ENCODE peak calls at places on chromosomes 2 and 18, in four cellular contexts. K, I, A and X are unnamed samples.

GRCh38 chr18:77140439-77141109 is 8.0 kb upstream of the MBP start:
- DNase-seq in K (no peak), I (no peak), A (no peak), X (no peak)

GRCh38 chr18:12606592-12607315 is 51.2 kb downstream of the SPIRE1 start:
- DNase-seq in K (no peak), I (no peak), A (no peak), X (no peak)

GRCh38 chr18:25288340-25288955 is 63.5 kb downstream of the ZNF521 start:
- DNase-seq in K (no peak), I (no peak), A (no peak), X (no peak)

GRCh38 chr18:7096838-7097237 is 20.8 kb downstream of the LAMA1 start:
- DNase-seq in K (no peak), I (no peak), A (no peak), X (no peak)

GRCh38 chr18:9025104-9025838 is 77.2 kb upstream of the NDUFV2 start:
- DNase-seq in K (no peak), I (no peak), A (no peak), X (no peak)

GRCh38 chr2:61911510-61911909 is 6.0 kb downstream of the COMMD1 start:
- DNase-seq in K (peak), I (no peak), A (no peak), X (no peak)

GRCh38 chr2:239589855-239590254 is 189.0 kb upstream of the HDAC4 start:
- DNase-seq in K (no peak), I (no peak), A (no peak), X (no peak)

GRCh38 chr2:240579071-240579762 is 7.3 kb upstream of the CAPN10 start:
- DNase-seq in K (no peak), I (no peak), A (no peak), X (no peak)

GRCh38 chr2:45577426-45577825 is 33.6 kb downstream of the SRBD1 start:
- DNase-seq in K (no peak), I (no peak), A (no peak), X (no peak)

GRCh38 chr2:65458999-65459398 is 26.6 kb upstream of the SPRED2 start:
- DNase-seq in K (no peak), I (no peak), A (no peak), X (no peak)

GRCh38 chr2:9347411-9347853 is 75.9 kb downstream of the ITGB1BP1 start:
- DNase-seq in K (no peak), I (no peak), A (no peak), X (no peak)

GRCh38 chr2:57497489-57498096 is 549.0 kb upstream of the VRK2 start:
- DNase-seq in K (peak), I (no peak), A (peak), X (no peak)

GRCh38 chr2:8487461-8487932 is 194.4 kb upstream of the ID2 start:
- DNase-seq in K (no peak), I (no peak), A (no peak), X (no peak)

GRCh38 chr2:69668598-69668997 is 25.1 kb upstream of the AAK1 start:
- DNase-seq in K (no peak), I (no peak), A (no peak), X (no peak)

GRCh38 chr2:129801575-129801974 is 177.9 kb upstream of the RAB6C start:
- DNase-seq in K (peak), I (no peak), A (no peak), X (no peak)

GRCh38 chr18:159933-160332 is 1.6 kb downstream of the USP14 start:
- DNase-seq in K (no peak), I (no peak), A (no peak), X (no peak)

GRCh38 chr2:235291464-235291863 is 202.4 kb upstream of the AGAP1 start:
- DNase-seq in K (no peak), I (no peak), A (no peak), X (no peak)

GRCh38 chr2:171318463-171318934 is 115.3 kb downstream of the METTL8 start:
- DNase-seq in K (no peak), I (no peak), A (no peak), X (no peak)

GRCh38 chr2:113992090-113992489 is 102.2 kb downstream of the ACTR3 start:
- DNase-seq in K (no peak), I (no peak), A (no peak), X (no peak)

GRCh38 chr2:147294825-147295392 is 549.9 kb upstream of the ACVR2A start:
- DNase-seq in K (no peak), I (no peak), A (no peak), X (no peak)

GRCh38 chr18:7803956-7804469 is 236.9 kb downstream of the PTPRM start:
- DNase-seq in K (no peak), I (no peak), A (no peak), X (no peak)

GRCh38 chr18:49300538-49300937 is 159.9 kb downstream of the DYM start:
- DNase-seq in K (no peak), I (no peak), A (no peak), X (no peak)

GRCh38 chr18:23386317-23386716 is 66.8 kb upstream of the RIOK3 start:
- DNase-seq in K (no peak), I (no peak), A (no peak), X (no peak)

GRCh38 chr2:106192752-106193490 is 1.2 kb downstream of the UXS1 start:
- DNase-seq in K (peak), I (peak), A (no peak), X (peak)

GRCh38 chr2:39455826-39456225 is 18.7 kb upstream of the MAP4K3 start:
- DNase-seq in K (no peak), I (no peak), A (no peak), X (no peak)

GRCh38 chr2:27370816-27371620 is 602 bp downstream of the SNX17 start:
- DNase-seq in K (no peak), I (peak), A (no peak), X (no peak)

GRCh38 chr18:45521777-45522176 is 93.5 kb upstream of the SLC14A2 start:
- DNase-seq in K (no peak), I (no peak), A (no peak), X (no peak)

GRCh38 chr2:233553366-233553765 is 13.2 kb downstream of the USP40 start:
- DNase-seq in K (no peak), I (no peak), A (no peak), X (no peak)